ENCODE peak calls at places on chromosomes 4 and X, in ten cellular contexts. W, G, L, X, T, B, I, O, A and U are unnamed samples.
A peak's percentile ranks its signal among the peaks of the same experiment; 100 is the strongest.

GRCh38 chrX:100973411-100973810 is 3.9 kb downstream of the ARL13A start:
- DNase-seq in W (no peak), G (no peak), L (no peak), X (no peak), T (peak; percentile 86), B (no peak), I (no peak), O (no peak), A (no peak), U (no peak)

GRCh38 chr4:8332891-8333331 is 63.4 kb downstream of the HTRA3 start:
- DNase-seq in W (no peak), G (no peak), L (no peak), X (no peak), T (no peak), B (no peak), I (no peak), O (peak; percentile 29), A (peak; percentile 8), U (peak; percentile 1)

GRCh38 chrX:5876984-5877655 is 351.5 kb downstream of the NLGN4X start:
- DNase-seq in W (peak; percentile 20), G (peak; percentile 67), L (no peak), X (no peak), T (peak; percentile 47), B (no peak), I (no peak), O (peak; percentile 70), A (no peak), U (no peak)

GRCh38 chr4:117817316-117817715 is 217.0 kb upstream of the NDST3 start:
- DNase-seq in W (no peak), G (no peak), L (no peak), X (no peak), T (no peak), B (no peak), I (no peak), O (no peak), A (no peak), U (no peak)

GRCh38 chr4:37383579-37384229 is 139.2 kb downstream of the NWD2 start:
- DNase-seq in W (peak; percentile 39), G (peak; percentile 84), L (no peak), X (no peak), T (peak; percentile 73), B (no peak), I (peak; percentile 7), O (peak; percentile 69), A (no peak), U (no peak)

GRCh38 chr4:36133658-36134057 is 110.7 kb downstream of the ARAP2 start:
- DNase-seq in W (no peak), G (no peak), L (no peak), X (no peak), T (no peak), B (no peak), I (no peak), O (no peak), A (no peak), U (no peak)

GRCh38 chr4:71156616-71157015 is 163.2 kb downstream of the DCK start:
- DNase-seq in W (no peak), G (no peak), L (no peak), X (no peak), T (no peak), B (no peak), I (no peak), O (no peak), A (no peak), U (no peak)

GRCh38 chr4:109548655-109549054 is 11.4 kb upstream of the MCUB start:
- DNase-seq in W (no peak), G (no peak), L (no peak), X (no peak), T (peak; percentile 76), B (no peak), I (no peak), O (no peak), A (no peak), U (no peak)

GRCh38 chrX:131783555-131784338 is 239.4 kb upstream of the STK26 start:
- DNase-seq in W (no peak), G (no peak), L (no peak), X (peak; percentile 64), T (peak; percentile 73), B (no peak), I (peak; percentile 86), O (no peak), A (peak; percentile 81), U (peak; percentile 90)

GRCh38 chr4:108941914-108942379 is 179.1 kb upstream of the ETNPPL start:
- DNase-seq in W (no peak), G (no peak), L (no peak), X (no peak), T (no peak), B (no peak), I (no peak), O (no peak), A (no peak), U (no peak)

GRCh38 chrX:124938715-124939114 is 381.0 kb upstream of the TEX13C start:
- DNase-seq in W (no peak), G (no peak), L (no peak), X (no peak), T (no peak), B (no peak), I (no peak), O (no peak), A (no peak), U (no peak)

GRCh38 chr4:17494258-17494657 is 17.6 kb downstream of the QDPR start:
- DNase-seq in W (peak; percentile 38), G (no peak), L (no peak), X (no peak), T (peak; percentile 37), B (no peak), I (no peak), O (no peak), A (no peak), U (no peak)

GRCh38 chrX:37825225-37825842 is 22.0 kb downstream of the DYNLT3 start:
- DNase-seq in W (peak; percentile 28), G (peak; percentile 59), L (peak; percentile 44), X (peak; percentile 31), T (peak; percentile 61), B (no peak), I (peak; percentile 59), O (peak; percentile 74), A (peak; percentile 57), U (peak; percentile 68)

GRCh38 chr4:48275247-48275646 is 5.6 kb upstream of the TEC start:
- DNase-seq in W (no peak), G (peak; percentile 75), L (no peak), X (no peak), T (peak; percentile 55), B (no peak), I (peak; percentile 10), O (peak; percentile 54), A (no peak), U (no peak)

GRCh38 chr4:143771269-143771668 is 70.8 kb upstream of the FREM3 start:
- DNase-seq in W (no peak), G (no peak), L (no peak), X (no peak), T (no peak), B (no peak), I (no peak), O (no peak), A (no peak), U (no peak)

GRCh38 chrX:137479394-137479793 is 86.5 kb upstream of the ZIC3 start:
- DNase-seq in W (no peak), G (no peak), L (no peak), X (peak; percentile 29), T (no peak), B (no peak), I (no peak), O (no peak), A (no peak), U (no peak)

DNA sequence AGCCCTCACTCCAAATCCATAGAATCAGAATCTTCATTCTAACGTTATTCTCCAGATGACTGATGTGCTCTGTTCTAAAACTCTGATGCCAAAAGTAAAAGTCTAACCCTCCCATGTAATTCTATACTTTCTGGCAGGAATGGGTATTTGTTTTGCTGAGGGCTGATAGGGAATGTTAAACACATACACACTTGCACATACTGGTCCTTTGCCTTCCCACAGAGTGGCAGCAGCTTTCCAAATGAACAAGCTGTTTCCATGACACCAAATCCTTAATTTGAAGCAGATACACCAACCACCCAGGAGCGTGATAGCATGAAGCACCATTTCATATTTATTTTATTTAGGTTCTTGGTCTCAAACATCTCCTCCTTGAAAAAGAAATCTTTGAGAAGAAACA is 155.5 kb upstream of the PRDX4 start:
- DNase-seq in W (no peak), G (no peak), L (no peak), X (no peak), T (no peak), B (no peak), I (no peak), O (no peak), A (no peak), U (no peak)
- H3K4me1 ChIP-seq in W (peaks cover 8% of the 10 kb centered on the region), G (peaks cover 46% of the 10 kb centered on the region), L (no peaks in the 10 kb centered on the region), X (no peaks in the 10 kb centered on the region), T (no peaks in the 10 kb centered on the region), B (no peaks in the 10 kb centered on the region), I (no peaks in the 10 kb centered on the region), O (no peaks in the 10 kb centered on the region), A (no peaks in the 10 kb centered on the region), U (no peaks in the 10 kb centered on the region)

GRCh38 chrX:41090568-41091238 is 5.5 kb downstream of the USP9X start:
- DNase-seq in W (no peak), G (no peak), L (no peak), X (no peak), T (peak; percentile 49), B (no peak), I (no peak), O (no peak), A (no peak), U (no peak)
- H3K4me1 ChIP-seq in W (peaks cover 4% of the 10 kb centered on the region), G (peaks cover 41% of the 10 kb centered on the region), L (peaks cover 8% of the 10 kb centered on the region), X (peaks cover 20% of the 10 kb centered on the region), T (peaks cover 42% of the 10 kb centered on the region), B (peaks cover 35% of the 10 kb centered on the region), I (peaks cover 77% of the 10 kb centered on the region), O (no peaks in the 10 kb centered on the region), A (peaks cover 44% of the 10 kb centered on the region), U (peaks cover 25% of the 10 kb centered on the region)

GRCh38 chr4:186698028-186698427 is 25.6 kb downstream of the FAT1 start:
- DNase-seq in W (no peak), G (no peak), L (no peak), X (no peak), T (no peak), B (no peak), I (no peak), O (no peak), A (no peak), U (no peak)
- H3K4me1 ChIP-seq in W (peaks cover 8% of the 10 kb centered on the region), G (peaks cover 41% of the 10 kb centered on the region), L (no peaks in the 10 kb centered on the region), X (peaks cover 5% of the 10 kb centered on the region), T (peaks cover 24% of the 10 kb centered on the region), B (peaks cover 66% of the 10 kb centered on the region), I (no peaks in the 10 kb centered on the region), O (peaks cover 14% of the 10 kb centered on the region), A (peaks cover 26% of the 10 kb centered on the region), U (peaks cover 48% of the 10 kb centered on the region)

DNA sequence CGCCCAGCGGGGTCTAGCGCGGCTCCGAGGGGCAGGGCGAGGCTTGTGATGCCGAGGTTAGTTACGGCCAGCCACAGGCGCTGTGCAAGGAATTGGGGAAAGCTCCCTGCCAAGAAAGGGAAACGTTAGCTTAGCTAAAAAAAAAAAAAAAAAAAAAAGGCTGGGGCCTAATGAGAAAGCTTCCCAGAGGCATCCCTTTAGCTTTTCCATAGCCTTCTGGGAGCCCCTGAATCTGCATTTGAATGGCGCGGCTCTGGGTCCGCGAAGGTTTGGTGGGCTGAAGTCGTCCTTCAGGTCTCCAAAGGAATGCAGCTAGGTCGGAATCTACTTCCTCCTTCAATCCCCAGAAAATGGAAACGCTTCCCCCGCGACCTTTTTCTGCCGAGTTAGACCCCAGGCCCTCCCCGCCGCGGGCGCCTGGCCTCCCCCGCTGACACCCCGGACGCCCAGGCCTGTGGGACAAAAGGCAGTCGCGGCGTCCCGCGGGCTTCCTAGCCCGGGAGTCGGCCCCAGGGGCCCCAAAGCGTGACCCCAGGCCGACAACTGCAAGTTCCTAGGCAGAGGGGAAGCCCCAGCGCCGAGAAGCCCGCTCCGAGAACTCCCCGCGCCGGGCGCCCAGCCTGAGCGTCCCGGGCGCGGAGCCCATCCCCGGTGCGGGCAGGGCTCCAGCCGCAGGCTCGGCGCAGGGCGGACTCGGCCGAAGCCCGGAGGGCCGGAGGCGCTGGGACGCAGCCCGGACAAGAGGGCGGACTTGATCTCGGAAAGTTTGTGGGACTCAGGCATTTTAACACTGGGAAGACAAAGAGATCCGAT is 598 bp upstream of the FAT1 start:
- DNase-seq in W (peak; percentile 81), G (peak; percentile 91), L (no peak), X (peak; percentile 75), T (peak; percentile 37), B (no peak), I (no peak), O (peak; percentile 88), A (peak; percentile 64), U (no peak)
- H3K4me1 ChIP-seq in W (no peaks in the 10 kb centered on the region), G (peaks cover 27% of the 10 kb centered on the region), L (no peaks in the 10 kb centered on the region), X (no peaks in the 10 kb centered on the region), T (peaks cover 20% of the 10 kb centered on the region), B (peaks cover 19% of the 10 kb centered on the region), I (no peaks in the 10 kb centered on the region), O (peaks cover 6% of the 10 kb centered on the region), A (peaks cover 20% of the 10 kb centered on the region), U (no peaks in the 10 kb centered on the region)